ENCODE peak calls at places on chromosomes 7 and 10, in seven cellular contexts. One of them, this sample, is unnamed. For H4K20me1 and H3K79me2, the result is how much of the 10 kb centered on the place peaks cover.

GRCh38 chr10:102713483-102713813 is 749 bp downstream of the ARL3 start:
- DNase-seq in GM23248: no peak
- DNase-seq in SK-N-SH: no peak
- DNase-seq in neural progenitor cell: no peak
- DNase-seq in mammary epithelial cell: no peak
- DNase-seq in fibroblast of lung: no peak
- DNase-seq in endothelial cell of umbilical vein: no peak
- DNase-seq in this sample: no peak

GRCh38 chr7:17633099-17633498 is 307.2 kb downstream of the SNX13 start:
- DNase-seq in mammary epithelial cell: peak
- DNase-seq in endothelial cell of umbilical vein: no peak
- DNase-seq in GM23248: peak
- DNase-seq in fibroblast of lung: peak
- DNase-seq in neural progenitor cell: no peak
- DNase-seq in SK-N-SH: no peak
- DNase-seq in this sample: peak

GRCh38 chr10:133388265-133388972 is 5.5 kb upstream of the MTG1 start:
- DNase-seq in SK-N-SH: no peak
- DNase-seq in fibroblast of lung: no peak
- DNase-seq in neural progenitor cell: no peak
- DNase-seq in GM23248: no peak
- DNase-seq in endothelial cell of umbilical vein: no peak
- DNase-seq in mammary epithelial cell: no peak
- DNase-seq in this sample: no peak

GRCh38 chr10:97494863-97495506 is 3.2 kb downstream of the MMS19 start:
- DNase-seq in SK-N-SH: no peak
- DNase-seq in mammary epithelial cell: no peak
- DNase-seq in GM23248: peak
- DNase-seq in endothelial cell of umbilical vein: peak
- DNase-seq in neural progenitor cell: peak
- DNase-seq in fibroblast of lung: peak
- DNase-seq in this sample: peak

GRCh38 chr7:157278791-157279678 is 57.8 kb upstream of the DNAJB6 start:
- DNase-seq in neural progenitor cell: no peak
- DNase-seq in fibroblast of lung: peak
- DNase-seq in SK-N-SH: peak
- DNase-seq in endothelial cell of umbilical vein: no peak
- DNase-seq in mammary epithelial cell: no peak
- DNase-seq in GM23248: peak
- DNase-seq in this sample: no peak

GRCh38 chr7:31924228-31924627 is 146.0 kb downstream of the PDE1C start:
- DNase-seq in endothelial cell of umbilical vein: no peak
- DNase-seq in fibroblast of lung: no peak
- DNase-seq in neural progenitor cell: no peak
- DNase-seq in GM23248: no peak
- DNase-seq in SK-N-SH: no peak
- DNase-seq in mammary epithelial cell: no peak
- DNase-seq in this sample: no peak

GRCh38 chr10:95655571-95656290 is 780 bp downstream of the ALDH18A1 start:
- DNase-seq in endothelial cell of umbilical vein: peak
- DNase-seq in SK-N-SH: peak
- DNase-seq in fibroblast of lung: peak
- DNase-seq in neural progenitor cell: peak
- DNase-seq in GM23248: peak
- DNase-seq in mammary epithelial cell: peak
- DNase-seq in this sample: peak

GRCh38 chr7:137983308-137984008 is 18.4 kb downstream of the CREB3L2 start:
- DNase-seq in mammary epithelial cell: no peak
- DNase-seq in GM23248: no peak
- DNase-seq in neural progenitor cell: no peak
- DNase-seq in SK-N-SH: no peak
- DNase-seq in endothelial cell of umbilical vein: peak
- DNase-seq in fibroblast of lung: peak
- DNase-seq in this sample: peak

GRCh38 chr10:117900280-117900679 is 146.5 kb downstream of the RAB11FIP2 start:
- DNase-seq in fibroblast of lung: no peak
- DNase-seq in GM23248: no peak
- DNase-seq in mammary epithelial cell: no peak
- DNase-seq in neural progenitor cell: no peak
- DNase-seq in SK-N-SH: peak
- DNase-seq in endothelial cell of umbilical vein: no peak
- DNase-seq in this sample: no peak

GRCh38 chr7:158595068-158595467 is 7.4 kb upstream of the PTPRN2 start:
- DNase-seq in fibroblast of lung: peak
- DNase-seq in neural progenitor cell: peak
- DNase-seq in mammary epithelial cell: peak
- DNase-seq in GM23248: peak
- DNase-seq in SK-N-SH: no peak
- DNase-seq in endothelial cell of umbilical vein: peak
- DNase-seq in this sample: peak

GRCh38 chr7:106417273-106417902 is 132.6 kb upstream of the NAMPT start:
- DNase-seq in SK-N-SH: no peak
- DNase-seq in mammary epithelial cell: peak
- DNase-seq in fibroblast of lung: no peak
- DNase-seq in endothelial cell of umbilical vein: peak
- DNase-seq in GM23248: no peak
- DNase-seq in neural progenitor cell: no peak
- DNase-seq in this sample: no peak

DNA sequence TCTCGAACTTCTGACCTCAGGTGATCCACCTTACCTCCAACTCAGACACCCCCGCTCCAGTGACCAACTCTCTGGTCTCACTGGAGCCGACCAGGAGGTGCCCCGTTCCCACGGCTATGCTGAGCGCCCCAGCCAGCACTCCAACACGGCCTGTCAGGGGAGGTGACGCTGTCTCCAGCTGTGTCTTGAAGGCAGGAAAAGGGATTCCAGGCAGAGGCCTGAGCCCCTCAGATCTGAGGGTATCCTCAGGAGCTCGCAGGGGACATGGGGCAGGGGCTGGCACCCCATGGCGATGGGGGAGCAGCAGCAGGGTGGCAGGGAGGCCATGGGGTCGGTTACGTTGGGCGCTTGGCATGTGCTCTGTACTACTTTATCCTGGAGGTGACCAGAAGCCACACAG is 94.3 kb upstream of the RHEB start:
- DNase-seq in fibroblast of lung: no peak
- DNase-seq in SK-N-SH: no peak
- DNase-seq in endothelial cell of umbilical vein: no peak
- DNase-seq in mammary epithelial cell: no peak
- DNase-seq in neural progenitor cell: no peak
- DNase-seq in GM23248: no peak
- DNase-seq in this sample: no peak
- H4K20me1 ChIP-seq in fibroblast of lung: under half
- H4K20me1 ChIP-seq in SK-N-SH: under half
- H4K20me1 ChIP-seq in endothelial cell of umbilical vein: under half
- H4K20me1 ChIP-seq in mammary epithelial cell: under half
- H4K20me1 ChIP-seq in neural progenitor cell: under half
- H4K20me1 ChIP-seq in GM23248: under half
- H4K20me1 ChIP-seq in this sample: under half

GRCh38 chr7:92794846-92795245 is 41.5 kb downstream of the CDK6 start:
- DNase-seq in fibroblast of lung: no peak
- DNase-seq in GM23248: no peak
- DNase-seq in mammary epithelial cell: no peak
- DNase-seq in SK-N-SH: no peak
- DNase-seq in endothelial cell of umbilical vein: no peak
- DNase-seq in neural progenitor cell: no peak
- DNase-seq in this sample: no peak
- H3K4me3 ChIP-seq in fibroblast of lung: no peak
- H3K4me3 ChIP-seq in GM23248: no peak
- H3K4me3 ChIP-seq in mammary epithelial cell: no peak
- H3K4me3 ChIP-seq in SK-N-SH: no peak
- H3K4me3 ChIP-seq in endothelial cell of umbilical vein: no peak
- H3K4me3 ChIP-seq in neural progenitor cell: no peak
- H3K4me3 ChIP-seq in this sample: no peak

GRCh38 chr7:105327201-105327600 is 61.5 kb downstream of the SRPK2 start:
- DNase-seq in fibroblast of lung: no peak
- DNase-seq in endothelial cell of umbilical vein: no peak
- DNase-seq in SK-N-SH: no peak
- DNase-seq in mammary epithelial cell: no peak
- DNase-seq in GM23248: no peak
- DNase-seq in neural progenitor cell: no peak
- DNase-seq in this sample: no peak

GRCh38 chr7:105336009-105336408 is 52.7 kb downstream of the SRPK2 start:
- DNase-seq in endothelial cell of umbilical vein: peak
- DNase-seq in SK-N-SH: peak
- DNase-seq in GM23248: peak
- DNase-seq in neural progenitor cell: no peak
- DNase-seq in fibroblast of lung: no peak
- DNase-seq in mammary epithelial cell: no peak
- DNase-seq in this sample: no peak

GRCh38 chr7:105325225-105325904 is 63.4 kb downstream of the SRPK2 start:
- DNase-seq in fibroblast of lung: no peak
- DNase-seq in mammary epithelial cell: no peak
- DNase-seq in endothelial cell of umbilical vein: no peak
- DNase-seq in SK-N-SH: no peak
- DNase-seq in neural progenitor cell: no peak
- DNase-seq in GM23248: no peak
- DNase-seq in this sample: no peak

GRCh38 chr7:105330526-105330925 is 58.2 kb downstream of the SRPK2 start:
- DNase-seq in mammary epithelial cell: no peak
- DNase-seq in fibroblast of lung: no peak
- DNase-seq in neural progenitor cell: no peak
- DNase-seq in endothelial cell of umbilical vein: no peak
- DNase-seq in SK-N-SH: no peak
- DNase-seq in GM23248: no peak
- DNase-seq in this sample: no peak
- H3K79me2 ChIP-seq in mammary epithelial cell: half or more
- H3K79me2 ChIP-seq in fibroblast of lung: under half
- H3K79me2 ChIP-seq in neural progenitor cell: half or more
- H3K79me2 ChIP-seq in endothelial cell of umbilical vein: half or more
- H3K79me2 ChIP-seq in SK-N-SH: half or more
- H3K79me2 ChIP-seq in GM23248: half or more
- H3K79me2 ChIP-seq in this sample: half or more

GRCh38 chr7:148773344-148773743 is 74.6 kb downstream of the CUL1 start:
- DNase-seq in GM23248: no peak
- DNase-seq in SK-N-SH: no peak
- DNase-seq in mammary epithelial cell: no peak
- DNase-seq in endothelial cell of umbilical vein: no peak
- DNase-seq in neural progenitor cell: no peak
- DNase-seq in fibroblast of lung: peak
- DNase-seq in this sample: no peak
- H4K20me1 ChIP-seq in GM23248: under half
- H4K20me1 ChIP-seq in SK-N-SH: under half
- H4K20me1 ChIP-seq in mammary epithelial cell: under half
- H4K20me1 ChIP-seq in endothelial cell of umbilical vein: under half
- H4K20me1 ChIP-seq in neural progenitor cell: under half
- H4K20me1 ChIP-seq in fibroblast of lung: under half
- H4K20me1 ChIP-seq in this sample: under half

GRCh38 chr7:22093003-22093402 is 147.3 kb upstream of the CDCA7L start:
- DNase-seq in neural progenitor cell: no peak
- DNase-seq in SK-N-SH: no peak
- DNase-seq in mammary epithelial cell: no peak
- DNase-seq in fibroblast of lung: peak
- DNase-seq in GM23248: peak
- DNase-seq in endothelial cell of umbilical vein: peak
- DNase-seq in this sample: no peak
- H3K4me3 ChIP-seq in neural progenitor cell: no peak
- H3K4me3 ChIP-seq in SK-N-SH: no peak
- H3K4me3 ChIP-seq in mammary epithelial cell: no peak
- H3K4me3 ChIP-seq in fibroblast of lung: no peak
- H3K4me3 ChIP-seq in GM23248: no peak
- H3K4me3 ChIP-seq in endothelial cell of umbilical vein: no peak
- H3K4me3 ChIP-seq in this sample: no peak

GRCh38 chr10:119652361-119652760 is 1.2 kb downstream of the BAG3 start:
- DNase-seq in SK-N-SH: no peak
- DNase-seq in GM23248: peak
- DNase-seq in fibroblast of lung: peak
- DNase-seq in endothelial cell of umbilical vein: peak
- DNase-seq in mammary epithelial cell: peak
- DNase-seq in neural progenitor cell: peak
- DNase-seq in this sample: peak

GRCh38 chr10:119653209-119653608 is 2.0 kb downstream of the BAG3 start:
- DNase-seq in neural progenitor cell: no peak
- DNase-seq in mammary epithelial cell: no peak
- DNase-seq in SK-N-SH: no peak
- DNase-seq in fibroblast of lung: no peak
- DNase-seq in endothelial cell of umbilical vein: peak
- DNase-seq in GM23248: no peak
- DNase-seq in this sample: no peak

GRCh38 chr10:119656760-119657159 is 5.6 kb downstream of the BAG3 start:
- DNase-seq in GM23248: no peak
- DNase-seq in fibroblast of lung: no peak
- DNase-seq in SK-N-SH: no peak
- DNase-seq in endothelial cell of umbilical vein: no peak
- DNase-seq in mammary epithelial cell: no peak
- DNase-seq in neural progenitor cell: no peak
- DNase-seq in this sample: no peak

GRCh38 chr10:119655566-119656001 is 4.4 kb downstream of the BAG3 start:
- DNase-seq in endothelial cell of umbilical vein: peak
- DNase-seq in GM23248: peak
- DNase-seq in neural progenitor cell: no peak
- DNase-seq in SK-N-SH: peak
- DNase-seq in fibroblast of lung: peak
- DNase-seq in mammary epithelial cell: peak
- DNase-seq in this sample: peak

DNA sequence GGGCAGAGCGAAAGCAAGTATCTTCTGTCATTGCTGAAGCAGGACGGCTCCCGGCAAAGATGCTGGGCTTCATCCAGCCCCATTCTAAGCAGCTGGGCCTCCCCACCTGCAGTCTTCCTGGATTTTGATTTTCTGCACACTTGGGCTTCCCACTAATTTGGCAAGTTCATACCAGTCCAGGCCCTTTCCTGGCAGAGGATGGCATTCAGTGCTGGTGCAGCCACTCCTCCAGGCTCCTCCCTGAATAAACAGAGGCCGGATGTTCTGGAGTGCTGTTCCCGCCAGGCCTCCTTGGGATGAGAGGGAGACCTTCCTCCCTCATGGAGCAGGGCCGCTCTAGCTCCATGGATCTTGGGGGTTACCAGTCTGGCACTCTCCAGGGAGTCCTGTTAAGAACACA is 3.4 kb downstream of the BAG3 start:
- DNase-seq in neural progenitor cell: no peak
- DNase-seq in fibroblast of lung: no peak
- DNase-seq in GM23248: peak
- DNase-seq in SK-N-SH: no peak
- DNase-seq in endothelial cell of umbilical vein: peak
- DNase-seq in mammary epithelial cell: peak
- DNase-seq in this sample: no peak
- H3K79me2 ChIP-seq in neural progenitor cell: under half
- H3K79me2 ChIP-seq in fibroblast of lung: half or more
- H3K79me2 ChIP-seq in GM23248: half or more
- H3K79me2 ChIP-seq in SK-N-SH: half or more
- H3K79me2 ChIP-seq in endothelial cell of umbilical vein: half or more
- H3K79me2 ChIP-seq in mammary epithelial cell: half or more
- H3K79me2 ChIP-seq in this sample: half or more

This sample was measured in hepatocyte.